ENCODE peak calls at places on chromosomes 16 and 17, in ten cellular contexts. J, Z, Q, P, B, W, R, O, V and D are unnamed samples.

GRCh38 chr16:23378256-23378655 is 74.7 kb downstream of the COG7 start:
- DNase-seq in Z (no peak), R (no peak), P (no peak), W (no peak), O (no peak), J (no peak), V (no peak), B (no peak), Q (no peak), D (no peak)

GRCh38 chr17:70100983-70101382 is 26.0 kb downstream of the KCNJ16 start:
- DNase-seq in J (no peak), V (no peak), W (no peak), O (no peak), Z (no peak), B (no peak), P (no peak), Q (no peak), R (no peak), D (no peak)

GRCh38 chr17:45282683-45283644 is 21.1 kb upstream of the SPATA32 start:
- DNase-seq in B (no peak), W (no peak), R (no peak), P (no peak), J (no peak), O (peak), Q (peak), Z (no peak), V (peak), D (no peak)

GRCh38 chr16:56780646-56781045 is 50.7 kb downstream of the NUP93 start:
- DNase-seq in Q (no peak), J (no peak), O (no peak), R (no peak), P (no peak), W (no peak), Z (no peak), B (no peak), V (no peak), D (no peak)

GRCh38 chr17:4948997-4949320 is 629 bp upstream of the PFN1 start:
- DNase-seq in R (peak), V (peak), B (peak), J (peak), Q (peak), W (no peak), P (peak), O (peak), Z (peak), D (peak)

GRCh38 chr17:20196314-20196713 is 187.2 kb downstream of the SPECC1 start:
- DNase-seq in Q (no peak), P (no peak), J (no peak), W (no peak), Z (no peak), R (no peak), O (no peak), B (no peak), V (no peak), D (no peak)

GRCh38 chr16:63171545-63171944 is 1135.3 kb upstream of the CDH8 start:
- DNase-seq in B (no peak), J (no peak), R (no peak), W (no peak), Z (no peak), V (no peak), Q (no peak), O (no peak), P (no peak), D (no peak)

GRCh38 chr16:85625053-85625452 is 11.9 kb downstream of the GSE1 start:
- DNase-seq in B (no peak), Z (no peak), P (no peak), R (peak), W (no peak), V (no peak), Q (no peak), J (no peak), O (no peak), D (no peak)

GRCh38 chr17:2212328-2212981 is 91.1 kb downstream of the SMG6 start:
- DNase-seq in P (no peak), O (peak), J (peak), V (peak), B (no peak), Z (peak), R (no peak), Q (peak), W (no peak), D (no peak)

GRCh38 chr16:11629071-11630030 is 38.9 kb upstream of the SNN start:
- DNase-seq in J (no peak), Z (peak), V (peak), O (no peak), B (no peak), R (no peak), W (no peak), Q (peak), P (no peak), D (no peak)

GRCh38 chr17:8621585-8621984 is 8.9 kb downstream of the MYH10 start:
- DNase-seq in O (no peak), Q (peak), W (no peak), J (no peak), P (no peak), V (no peak), B (no peak), Z (no peak), R (no peak), D (no peak)

GRCh38 chr17:57215317-57215716 is 41.0 kb upstream of the MSI2 start:
- DNase-seq in B (no peak), Q (no peak), P (no peak), J (no peak), W (no peak), O (no peak), Z (peak), V (no peak), R (peak), D (peak)

GRCh38 chr16:17836868-17837602 is 366.3 kb upstream of the XYLT1 start:
- DNase-seq in B (no peak), O (no peak), W (peak), R (no peak), Q (peak), V (no peak), P (no peak), Z (no peak), J (no peak), D (peak)

GRCh38 chr16:86011532-86011931 is 112.6 kb downstream of the IRF8 start:
- DNase-seq in V (no peak), O (no peak), B (no peak), Z (no peak), P (no peak), R (no peak), Q (no peak), J (no peak), W (no peak), D (no peak)

GRCh38 chr17:39738568-39738901 is 797 bp downstream of the GRB7 start:
- DNase-seq in O (no peak), B (peak), P (peak), J (no peak), Q (no peak), Z (no peak), V (peak), W (peak), R (peak), D (no peak)

GRCh38 chr16:30342751-30343490 is 12.2 kb downstream of the CD2BP2 start:
- DNase-seq in R (no peak), B (peak), O (no peak), P (no peak), J (no peak), Z (no peak), Q (no peak), W (no peak), V (no peak), D (no peak)

GRCh38 chr17:14525551-14526455 is 224.9 kb downstream of the HS3ST3B1 start:
- DNase-seq in B (no peak), Z (no peak), R (no peak), O (no peak), V (no peak), J (no peak), P (no peak), W (no peak), Q (no peak), D (no peak)

GRCh38 chr17:77889135-77889505 is 69.4 kb upstream of the TNRC6C start:
- DNase-seq in O (no peak), W (no peak), Z (no peak), V (no peak), J (no peak), B (no peak), P (no peak), R (no peak), Q (no peak), D (no peak)

GRCh38 chr16:89052824-89053724 is 40.6 kb upstream of the ACSF3 start:
- DNase-seq in Z (no peak), O (no peak), Q (peak), B (no peak), P (peak), V (peak), R (peak), J (no peak), W (peak), D (peak)
- TF ChIP-seq POLR2A in Z (no peak), O (peak), Q (no peak), B (no peak), P (no peak), V (no peak), R (no peak), J (no peak), W (peak), D (peak)

DNA sequence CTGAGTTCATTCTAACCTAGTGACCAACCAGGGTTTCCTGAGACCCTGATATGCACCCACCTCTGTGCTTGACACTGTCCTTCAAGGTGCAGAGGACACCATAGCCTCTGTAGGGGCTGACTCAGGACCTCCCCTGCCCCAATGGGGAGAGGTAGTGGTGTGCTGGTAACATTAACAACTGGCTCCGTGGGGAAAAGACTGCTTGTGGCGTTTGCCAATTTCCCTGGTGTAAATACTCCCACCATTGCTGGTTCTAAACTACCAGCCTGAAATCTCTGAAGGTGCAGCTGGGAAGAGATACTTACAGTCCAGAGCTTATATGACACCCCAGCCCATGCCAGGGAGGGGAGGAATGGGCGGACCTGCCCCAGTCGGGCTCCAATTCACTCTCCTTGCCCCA is 54.9 kb downstream of the ENGASE start:
- DNase-seq in J (no peak), O (no peak), P (no peak), B (no peak), R (no peak), Q (no peak), V (no peak), Z (no peak), W (no peak), D (no peak)
- TF ChIP-seq POLR2A in J (no peak), O (no peak), P (no peak), B (no peak), R (no peak), Q (no peak), V (no peak), Z (no peak), W (no peak), D (no peak)

GRCh38 chr16:21949713-21950260 is 3.4 kb upstream of the UQCRC2 start:
- DNase-seq in R (no peak), Q (no peak), Z (no peak), J (no peak), W (no peak), B (no peak), V (no peak), O (no peak), P (no peak), D (no peak)

GRCh38 chr16:21950782-21951521 is 2.2 kb upstream of the UQCRC2 start:
- DNase-seq in P (no peak), W (peak), B (no peak), Z (peak), J (no peak), O (no peak), R (no peak), Q (peak), V (peak), D (no peak)

GRCh38 chr16:21953541-21953902 is 361 bp downstream of the UQCRC2 start:
- DNase-seq in B (no peak), P (no peak), J (no peak), O (no peak), R (no peak), Q (no peak), V (no peak), Z (no peak), W (no peak), D (no peak)

GRCh38 chr16:21952040-21952792 is 945 bp upstream of the UQCRC2 start:
- DNase-seq in O (peak), Q (peak), R (peak), J (no peak), B (peak), Z (peak), P (peak), V (peak), W (peak), D (peak)

GRCh38 chr16:21952793-21953540 is at the start of gene UQCRC2:
- DNase-seq in B (peak), O (peak), J (peak), V (peak), P (peak), R (peak), Q (peak), Z (peak), W (peak), D (peak)
- TF ChIP-seq POLR2A in B (peak), O (peak), J (peak), V (peak), P (peak), R (no peak), Q (peak), Z (no peak), W (peak), D (peak)

GRCh38 chr16:83685615-83686165 is 122.1 kb upstream of the HSBP1 start:
- DNase-seq in B (no peak), V (no peak), P (no peak), J (no peak), R (no peak), Z (no peak), W (no peak), Q (no peak), O (no peak), D (no peak)
- TF ChIP-seq POLR2A in B (no peak), V (no peak), P (no peak), J (no peak), R (no peak), Z (no peak), W (no peak), Q (no peak), O (no peak), D (no peak)

GRCh38 chr17:35088647-35088910 is 25.1 kb upstream of the RFFL start:
- DNase-seq in R (peak), J (no peak), B (no peak), W (no peak), O (no peak), V (peak), P (no peak), Z (no peak), Q (no peak), D (no peak)
- TF ChIP-seq POLR2A in R (no peak), J (no peak), B (no peak), W (no peak), O (no peak), V (peak), P (peak), Z (no peak), Q (no peak), D (no peak)

GRCh38 chr16:1734123-1734522 is 28.1 kb downstream of the MAPK8IP3 start:
- DNase-seq in B (no peak), O (no peak), Q (no peak), J (no peak), P (no peak), W (no peak), R (no peak), V (no peak), Z (no peak), D (no peak)

GRCh38 chr16:1731073-1731472 is 25.1 kb downstream of the MAPK8IP3 start:
- DNase-seq in Q (no peak), O (no peak), P (no peak), V (no peak), J (no peak), Z (no peak), B (no peak), W (no peak), R (no peak), D (no peak)

GRCh38 chr16:1731603-1732002 is 25.6 kb downstream of the MAPK8IP3 start:
- DNase-seq in Q (no peak), W (no peak), V (no peak), R (no peak), J (no peak), Z (no peak), P (no peak), B (no peak), O (no peak), D (no peak)

GRCh38 chr16:1732071-1732470 is 26.1 kb downstream of the MAPK8IP3 start:
- DNase-seq in W (no peak), J (no peak), Z (no peak), B (no peak), P (no peak), O (no peak), V (no peak), R (no peak), Q (no peak), D (no peak)

DNA sequence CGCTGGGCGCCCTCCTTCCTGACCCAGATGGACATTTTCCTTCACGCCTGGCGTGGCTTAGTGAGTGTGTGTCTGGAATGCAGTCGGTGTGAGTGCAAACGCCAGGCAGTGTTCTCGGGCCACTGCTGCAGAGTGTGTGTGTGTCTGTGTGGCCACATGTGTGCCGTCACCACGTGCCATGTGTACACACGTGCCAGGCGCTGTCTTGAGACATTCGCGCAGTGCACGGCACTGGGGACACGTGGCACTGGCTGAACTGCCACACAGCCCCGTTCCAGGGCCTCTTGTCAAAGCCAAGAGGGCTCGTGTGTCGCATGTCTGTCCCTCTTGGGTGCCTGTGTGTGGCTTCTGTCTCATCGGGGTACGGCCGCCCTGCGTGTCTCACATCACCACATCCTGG is 28.8 kb downstream of the MAPK8IP3 start:
- DNase-seq in W (no peak), B (no peak), Q (no peak), R (no peak), P (no peak), Z (no peak), O (no peak), V (no peak), J (no peak), D (no peak)
- TF ChIP-seq POLR2A in W (no peak), B (no peak), Q (no peak), R (no peak), P (no peak), Z (no peak), O (no peak), V (no peak), J (no peak), D (no peak)

GRCh38 chr17:42548993-42549755 is 3.5 kb upstream of the HSD17B1 start:
- DNase-seq in W (no peak), Q (no peak), O (no peak), V (no peak), B (no peak), R (no peak), J (no peak), P (no peak), Z (no peak), D (no peak)

GRCh38 chr17:42547698-42548069 is 5.0 kb upstream of the HSD17B1 start:
- DNase-seq in W (no peak), V (peak), B (peak), R (peak), Q (no peak), Z (no peak), O (no peak), J (no peak), P (no peak), D (no peak)

GRCh38 chr17:42548070-42548837 is 4.5 kb upstream of the HSD17B1 start:
- DNase-seq in P (peak), O (no peak), Z (no peak), V (peak), R (peak), J (no peak), W (peak), B (peak), Q (no peak), D (no peak)

GRCh38 chr17:42544874-42545283 is 7.8 kb upstream of the HSD17B1 start:
- DNase-seq in J (no peak), V (no peak), Z (no peak), W (no peak), B (peak), P (no peak), O (no peak), R (no peak), Q (no peak), D (no peak)

DNA sequence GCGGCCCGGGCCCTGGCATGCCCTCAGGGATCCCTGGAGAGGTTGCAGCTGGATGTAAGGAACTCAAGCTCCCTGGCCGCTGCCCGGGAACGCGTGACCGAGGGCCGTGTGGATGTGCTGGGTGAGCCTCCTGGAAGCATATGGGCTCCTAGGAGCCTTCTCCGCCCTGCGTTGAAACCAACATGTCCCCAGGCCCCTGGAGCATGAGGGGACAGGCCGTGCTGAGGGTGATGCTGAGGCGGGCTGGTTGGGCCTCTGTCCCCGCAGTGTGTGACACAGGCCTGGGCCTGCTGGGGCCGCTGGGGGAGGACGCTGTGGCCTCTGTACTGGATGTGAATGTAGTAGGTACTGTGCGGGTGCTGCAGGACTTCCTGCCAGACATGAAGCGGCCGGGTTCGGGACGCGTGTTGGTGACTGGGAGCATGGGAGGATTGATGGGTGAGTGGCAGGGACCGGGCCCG is 5.7 kb upstream of the HSD17B1 start:
- DNase-seq in W (no peak), Z (no peak), R (no peak), Q (no peak), V (no peak), B (no peak), P (no peak), J (no peak), O (no peak), D (no peak)
- TF ChIP-seq POLR2A in W (no peak), Z (no peak), R (no peak), Q (no peak), V (no peak), B (no peak), P (no peak), J (no peak), O (no peak), D (no peak)

GRCh38 chr17:29645516-29646051 is 22.9 kb upstream of the CORO6 start:
- DNase-seq in P (no peak), V (peak), Q (peak), W (no peak), O (peak), Z (peak), B (no peak), J (peak), R (peak), D (no peak)
- TF ChIP-seq POLR2A in P (no peak), V (no peak), Q (no peak), W (no peak), O (no peak), Z (no peak), B (no peak), J (peak), R (no peak), D (no peak)